ENCODE peak calls at places on chromosome 10, in nine cellular contexts. One of them, this sample, is unnamed.

GRCh38 chr10:70589762-70590662 is 12.5 kb downstream of the PRF1 start:
- DNase-seq in cardiac septum: no peak
- DNase-seq in dermis microvascular lymphatic vessel endothelial cell: no peak
- DNase-seq in activated CD8-positive, alpha-beta memory T cell treated with anti-CD3 and anti-CD28 coated beads for 4 hours: no peak
- DNase-seq in LNCaP clone FGC: no peak
- DNase-seq in cardiac fibroblast: peak; percentile 63
- DNase-seq in NCI-H345: no peak
- DNase-seq in stimulated activated CD4-positive, alpha-beta T cell treated with anti-CD3 and anti-CD28 coated beads, Interleukin-2, amount 100 ng/mL, for 48 hours: no peak
- DNase-seq in CD4-positive, alpha-beta T cell: no peak
- DNase-seq in this sample: peak; percentile 22

GRCh38 chr10:129963076-129963830 is 821 bp downstream of the EBF3 start:
- DNase-seq in cardiac septum: no peak
- DNase-seq in dermis microvascular lymphatic vessel endothelial cell: no peak
- DNase-seq in activated CD8-positive, alpha-beta memory T cell treated with anti-CD3 and anti-CD28 coated beads for 4 hours: no peak
- DNase-seq in LNCaP clone FGC: no peak
- DNase-seq in cardiac fibroblast: peak; percentile 73
- DNase-seq in NCI-H345: peak; percentile 34
- DNase-seq in stimulated activated CD4-positive, alpha-beta T cell treated with anti-CD3 and anti-CD28 coated beads, Interleukin-2, amount 100 ng/mL, for 48 hours: no peak
- DNase-seq in CD4-positive, alpha-beta T cell: no peak
- DNase-seq in this sample: peak; percentile 66

GRCh38 chr10:24938076-24938475 is 14.3 kb downstream of the PRTFDC1 start:
- DNase-seq in cardiac septum: no peak
- DNase-seq in dermis microvascular lymphatic vessel endothelial cell: no peak
- DNase-seq in activated CD8-positive, alpha-beta memory T cell treated with anti-CD3 and anti-CD28 coated beads for 4 hours: no peak
- DNase-seq in LNCaP clone FGC: no peak
- DNase-seq in cardiac fibroblast: no peak
- DNase-seq in NCI-H345: no peak
- DNase-seq in stimulated activated CD4-positive, alpha-beta T cell treated with anti-CD3 and anti-CD28 coated beads, Interleukin-2, amount 100 ng/mL, for 48 hours: no peak
- DNase-seq in CD4-positive, alpha-beta T cell: no peak
- DNase-seq in this sample: no peak

GRCh38 chr10:33334839-33335549 is 527 bp upstream of the NRP1 start:
- DNase-seq in cardiac septum: peak; percentile 89
- DNase-seq in dermis microvascular lymphatic vessel endothelial cell: peak; percentile 28
- DNase-seq in activated CD8-positive, alpha-beta memory T cell treated with anti-CD3 and anti-CD28 coated beads for 4 hours: no peak
- DNase-seq in LNCaP clone FGC: peak; percentile 52
- DNase-seq in cardiac fibroblast: peak; percentile 91
- DNase-seq in NCI-H345: peak; percentile 53
- DNase-seq in stimulated activated CD4-positive, alpha-beta T cell treated with anti-CD3 and anti-CD28 coated beads, Interleukin-2, amount 100 ng/mL, for 48 hours: peak; percentile 37
- DNase-seq in CD4-positive, alpha-beta T cell: no peak
- DNase-seq in this sample: peak; percentile 76

GRCh38 chr10:117865945-117866344 is 180.8 kb downstream of the RAB11FIP2 start:
- DNase-seq in cardiac septum: no peak
- DNase-seq in dermis microvascular lymphatic vessel endothelial cell: no peak
- DNase-seq in activated CD8-positive, alpha-beta memory T cell treated with anti-CD3 and anti-CD28 coated beads for 4 hours: no peak
- DNase-seq in LNCaP clone FGC: no peak
- DNase-seq in cardiac fibroblast: no peak
- DNase-seq in NCI-H345: no peak
- DNase-seq in stimulated activated CD4-positive, alpha-beta T cell treated with anti-CD3 and anti-CD28 coated beads, Interleukin-2, amount 100 ng/mL, for 48 hours: no peak
- DNase-seq in CD4-positive, alpha-beta T cell: no peak
- DNase-seq in this sample: no peak

GRCh38 chr10:80619036-80619435 is 81.3 kb downstream of the SH2D4B start:
- DNase-seq in cardiac septum: no peak
- DNase-seq in dermis microvascular lymphatic vessel endothelial cell: no peak
- DNase-seq in activated CD8-positive, alpha-beta memory T cell treated with anti-CD3 and anti-CD28 coated beads for 4 hours: no peak
- DNase-seq in LNCaP clone FGC: no peak
- DNase-seq in cardiac fibroblast: no peak
- DNase-seq in NCI-H345: no peak
- DNase-seq in stimulated activated CD4-positive, alpha-beta T cell treated with anti-CD3 and anti-CD28 coated beads, Interleukin-2, amount 100 ng/mL, for 48 hours: no peak
- DNase-seq in CD4-positive, alpha-beta T cell: no peak
- DNase-seq in this sample: no peak

GRCh38 chr10:133157662-133158436 is 2.2 kb upstream of the KNDC1 start:
- DNase-seq in cardiac septum: peak; percentile 73
- DNase-seq in dermis microvascular lymphatic vessel endothelial cell: no peak
- DNase-seq in activated CD8-positive, alpha-beta memory T cell treated with anti-CD3 and anti-CD28 coated beads for 4 hours: no peak
- DNase-seq in LNCaP clone FGC: no peak
- DNase-seq in cardiac fibroblast: no peak
- DNase-seq in NCI-H345: no peak
- DNase-seq in stimulated activated CD4-positive, alpha-beta T cell treated with anti-CD3 and anti-CD28 coated beads, Interleukin-2, amount 100 ng/mL, for 48 hours: no peak
- DNase-seq in CD4-positive, alpha-beta T cell: no peak
- DNase-seq in this sample: no peak

GRCh38 chr10:72738476-72738875 is 46.5 kb downstream of the MCU start:
- DNase-seq in cardiac septum: no peak
- DNase-seq in dermis microvascular lymphatic vessel endothelial cell: peak; percentile 20
- DNase-seq in activated CD8-positive, alpha-beta memory T cell treated with anti-CD3 and anti-CD28 coated beads for 4 hours: no peak
- DNase-seq in LNCaP clone FGC: no peak
- DNase-seq in cardiac fibroblast: peak; percentile 36
- DNase-seq in NCI-H345: no peak
- DNase-seq in stimulated activated CD4-positive, alpha-beta T cell treated with anti-CD3 and anti-CD28 coated beads, Interleukin-2, amount 100 ng/mL, for 48 hours: no peak
- DNase-seq in CD4-positive, alpha-beta T cell: no peak
- DNase-seq in this sample: no peak

GRCh38 chr10:33509231-33509871 is 174.9 kb upstream of the NRP1 start:
- DNase-seq in cardiac septum: no peak
- DNase-seq in dermis microvascular lymphatic vessel endothelial cell: peak; percentile 74
- DNase-seq in activated CD8-positive, alpha-beta memory T cell treated with anti-CD3 and anti-CD28 coated beads for 4 hours: no peak
- DNase-seq in LNCaP clone FGC: peak; percentile 79
- DNase-seq in cardiac fibroblast: peak; percentile 88
- DNase-seq in NCI-H345: peak; percentile 39
- DNase-seq in stimulated activated CD4-positive, alpha-beta T cell treated with anti-CD3 and anti-CD28 coated beads, Interleukin-2, amount 100 ng/mL, for 48 hours: peak; percentile 17
- DNase-seq in CD4-positive, alpha-beta T cell: no peak
- DNase-seq in this sample: peak; percentile 42

GRCh38 chr10:33719005-33719703 is 384.7 kb upstream of the NRP1 start:
- DNase-seq in cardiac septum: no peak
- DNase-seq in dermis microvascular lymphatic vessel endothelial cell: no peak
- DNase-seq in activated CD8-positive, alpha-beta memory T cell treated with anti-CD3 and anti-CD28 coated beads for 4 hours: no peak
- DNase-seq in LNCaP clone FGC: no peak
- DNase-seq in cardiac fibroblast: no peak
- DNase-seq in NCI-H345: no peak
- DNase-seq in stimulated activated CD4-positive, alpha-beta T cell treated with anti-CD3 and anti-CD28 coated beads, Interleukin-2, amount 100 ng/mL, for 48 hours: no peak
- DNase-seq in CD4-positive, alpha-beta T cell: no peak
- DNase-seq in this sample: no peak

GRCh38 chr10:71150811-71151210 is 61.6 kb upstream of the UNC5B start:
- DNase-seq in cardiac septum: no peak
- DNase-seq in dermis microvascular lymphatic vessel endothelial cell: no peak
- DNase-seq in activated CD8-positive, alpha-beta memory T cell treated with anti-CD3 and anti-CD28 coated beads for 4 hours: no peak
- DNase-seq in LNCaP clone FGC: no peak
- DNase-seq in cardiac fibroblast: no peak
- DNase-seq in NCI-H345: no peak
- DNase-seq in stimulated activated CD4-positive, alpha-beta T cell treated with anti-CD3 and anti-CD28 coated beads, Interleukin-2, amount 100 ng/mL, for 48 hours: no peak
- DNase-seq in CD4-positive, alpha-beta T cell: no peak
- DNase-seq in this sample: no peak

GRCh38 chr10:6005856-6006390 is 28.6 kb upstream of the IL15RA start:
- DNase-seq in cardiac septum: no peak
- DNase-seq in dermis microvascular lymphatic vessel endothelial cell: no peak
- DNase-seq in activated CD8-positive, alpha-beta memory T cell treated with anti-CD3 and anti-CD28 coated beads for 4 hours: no peak
- DNase-seq in LNCaP clone FGC: no peak
- DNase-seq in cardiac fibroblast: no peak
- DNase-seq in NCI-H345: no peak
- DNase-seq in stimulated activated CD4-positive, alpha-beta T cell treated with anti-CD3 and anti-CD28 coated beads, Interleukin-2, amount 100 ng/mL, for 48 hours: no peak
- DNase-seq in CD4-positive, alpha-beta T cell: no peak
- DNase-seq in this sample: no peak

GRCh38 chr10:122495406-122496340 is 34.3 kb downstream of the HTRA1 start:
- DNase-seq in cardiac septum: no peak
- DNase-seq in dermis microvascular lymphatic vessel endothelial cell: no peak
- DNase-seq in activated CD8-positive, alpha-beta memory T cell treated with anti-CD3 and anti-CD28 coated beads for 4 hours: no peak
- DNase-seq in LNCaP clone FGC: no peak
- DNase-seq in cardiac fibroblast: peak; percentile 86
- DNase-seq in NCI-H345: no peak
- DNase-seq in stimulated activated CD4-positive, alpha-beta T cell treated with anti-CD3 and anti-CD28 coated beads, Interleukin-2, amount 100 ng/mL, for 48 hours: no peak
- DNase-seq in CD4-positive, alpha-beta T cell: no peak
- DNase-seq in this sample: peak; percentile 32

GRCh38 chr10:114223066-114223465 is 16.0 kb upstream of the VWA2 start:
- DNase-seq in cardiac septum: no peak
- DNase-seq in dermis microvascular lymphatic vessel endothelial cell: no peak
- DNase-seq in activated CD8-positive, alpha-beta memory T cell treated with anti-CD3 and anti-CD28 coated beads for 4 hours: no peak
- DNase-seq in LNCaP clone FGC: peak; percentile 78
- DNase-seq in cardiac fibroblast: no peak
- DNase-seq in NCI-H345: no peak
- DNase-seq in stimulated activated CD4-positive, alpha-beta T cell treated with anti-CD3 and anti-CD28 coated beads, Interleukin-2, amount 100 ng/mL, for 48 hours: no peak
- DNase-seq in CD4-positive, alpha-beta T cell: no peak
- DNase-seq in this sample: no peak

GRCh38 chr10:62860946-62861345 is 44.8 kb upstream of the EGR2 start:
- DNase-seq in cardiac septum: no peak
- DNase-seq in dermis microvascular lymphatic vessel endothelial cell: no peak
- DNase-seq in activated CD8-positive, alpha-beta memory T cell treated with anti-CD3 and anti-CD28 coated beads for 4 hours: no peak
- DNase-seq in LNCaP clone FGC: no peak
- DNase-seq in cardiac fibroblast: peak; percentile 25
- DNase-seq in NCI-H345: peak; percentile 10
- DNase-seq in stimulated activated CD4-positive, alpha-beta T cell treated with anti-CD3 and anti-CD28 coated beads, Interleukin-2, amount 100 ng/mL, for 48 hours: no peak
- DNase-seq in CD4-positive, alpha-beta T cell: no peak
- DNase-seq in this sample: no peak

GRCh38 chr10:97378933-97379921 is 21.9 kb downstream of the RRP12 start:
- DNase-seq in cardiac septum: no peak
- DNase-seq in dermis microvascular lymphatic vessel endothelial cell: no peak
- DNase-seq in activated CD8-positive, alpha-beta memory T cell treated with anti-CD3 and anti-CD28 coated beads for 4 hours: no peak
- DNase-seq in LNCaP clone FGC: no peak
- DNase-seq in cardiac fibroblast: no peak
- DNase-seq in NCI-H345: no peak
- DNase-seq in stimulated activated CD4-positive, alpha-beta T cell treated with anti-CD3 and anti-CD28 coated beads, Interleukin-2, amount 100 ng/mL, for 48 hours: no peak
- DNase-seq in CD4-positive, alpha-beta T cell: no peak
- DNase-seq in this sample: no peak

GRCh38 chr10:124249812-124250432 is 156.5 kb upstream of the CHST15 start:
- DNase-seq in cardiac septum: peak; percentile 47
- DNase-seq in dermis microvascular lymphatic vessel endothelial cell: no peak
- DNase-seq in activated CD8-positive, alpha-beta memory T cell treated with anti-CD3 and anti-CD28 coated beads for 4 hours: no peak
- DNase-seq in LNCaP clone FGC: no peak
- DNase-seq in cardiac fibroblast: no peak
- DNase-seq in NCI-H345: no peak
- DNase-seq in stimulated activated CD4-positive, alpha-beta T cell treated with anti-CD3 and anti-CD28 coated beads, Interleukin-2, amount 100 ng/mL, for 48 hours: no peak
- DNase-seq in CD4-positive, alpha-beta T cell: no peak
- DNase-seq in this sample: no peak

GRCh38 chr10:93198401-93199175 is 124.9 kb downstream of the CYP26A1 start:
- DNase-seq in cardiac septum: no peak
- DNase-seq in dermis microvascular lymphatic vessel endothelial cell: no peak
- DNase-seq in activated CD8-positive, alpha-beta memory T cell treated with anti-CD3 and anti-CD28 coated beads for 4 hours: no peak
- DNase-seq in LNCaP clone FGC: no peak
- DNase-seq in cardiac fibroblast: peak; percentile 29
- DNase-seq in NCI-H345: no peak
- DNase-seq in stimulated activated CD4-positive, alpha-beta T cell treated with anti-CD3 and anti-CD28 coated beads, Interleukin-2, amount 100 ng/mL, for 48 hours: no peak
- DNase-seq in CD4-positive, alpha-beta T cell: no peak
- DNase-seq in this sample: peak; percentile 45

GRCh38 chr10:17233534-17233933 is 5.5 kb downstream of the VIM start:
- DNase-seq in cardiac septum: no peak
- DNase-seq in dermis microvascular lymphatic vessel endothelial cell: no peak
- DNase-seq in activated CD8-positive, alpha-beta memory T cell treated with anti-CD3 and anti-CD28 coated beads for 4 hours: no peak
- DNase-seq in LNCaP clone FGC: no peak
- DNase-seq in cardiac fibroblast: peak; percentile 67
- DNase-seq in NCI-H345: no peak
- DNase-seq in stimulated activated CD4-positive, alpha-beta T cell treated with anti-CD3 and anti-CD28 coated beads, Interleukin-2, amount 100 ng/mL, for 48 hours: no peak
- DNase-seq in CD4-positive, alpha-beta T cell: no peak
- DNase-seq in this sample: peak; percentile 49

GRCh38 chr10:287814-288213 is 152.6 kb downstream of the ZMYND11 start:
- DNase-seq in cardiac septum: no peak
- DNase-seq in dermis microvascular lymphatic vessel endothelial cell: no peak
- DNase-seq in activated CD8-positive, alpha-beta memory T cell treated with anti-CD3 and anti-CD28 coated beads for 4 hours: no peak
- DNase-seq in LNCaP clone FGC: no peak
- DNase-seq in cardiac fibroblast: peak; percentile 10
- DNase-seq in NCI-H345: no peak
- DNase-seq in stimulated activated CD4-positive, alpha-beta T cell treated with anti-CD3 and anti-CD28 coated beads, Interleukin-2, amount 100 ng/mL, for 48 hours: no peak
- DNase-seq in CD4-positive, alpha-beta T cell: no peak
- DNase-seq in this sample: no peak

GRCh38 chr10:98374176-98374969 is 40.6 kb downstream of the PYROXD2 start:
- DNase-seq in cardiac septum: no peak
- DNase-seq in dermis microvascular lymphatic vessel endothelial cell: no peak
- DNase-seq in activated CD8-positive, alpha-beta memory T cell treated with anti-CD3 and anti-CD28 coated beads for 4 hours: no peak
- DNase-seq in LNCaP clone FGC: no peak
- DNase-seq in cardiac fibroblast: peak; percentile 74
- DNase-seq in NCI-H345: no peak
- DNase-seq in stimulated activated CD4-positive, alpha-beta T cell treated with anti-CD3 and anti-CD28 coated beads, Interleukin-2, amount 100 ng/mL, for 48 hours: no peak
- DNase-seq in CD4-positive, alpha-beta T cell: no peak
- DNase-seq in this sample: peak; percentile 68

GRCh38 chr10:109883859-109884771 is 39.2 kb downstream of the XPNPEP1 start:
- DNase-seq in cardiac septum: peak; percentile 86
- DNase-seq in dermis microvascular lymphatic vessel endothelial cell: peak; percentile 80
- DNase-seq in activated CD8-positive, alpha-beta memory T cell treated with anti-CD3 and anti-CD28 coated beads for 4 hours: peak; percentile 20
- DNase-seq in LNCaP clone FGC: peak; percentile 72
- DNase-seq in cardiac fibroblast: peak; percentile 94
- DNase-seq in NCI-H345: peak; percentile 40
- DNase-seq in stimulated activated CD4-positive, alpha-beta T cell treated with anti-CD3 and anti-CD28 coated beads, Interleukin-2, amount 100 ng/mL, for 48 hours: peak; percentile 62
- DNase-seq in CD4-positive, alpha-beta T cell: peak; percentile 66
- DNase-seq in this sample: peak; percentile 78

GRCh38 chr10:571643-572042 is 117.8 kb downstream of the DIP2C start:
- DNase-seq in cardiac septum: peak; percentile 55
- DNase-seq in dermis microvascular lymphatic vessel endothelial cell: no peak
- DNase-seq in activated CD8-positive, alpha-beta memory T cell treated with anti-CD3 and anti-CD28 coated beads for 4 hours: no peak
- DNase-seq in LNCaP clone FGC: no peak
- DNase-seq in cardiac fibroblast: no peak
- DNase-seq in NCI-H345: no peak
- DNase-seq in stimulated activated CD4-positive, alpha-beta T cell treated with anti-CD3 and anti-CD28 coated beads, Interleukin-2, amount 100 ng/mL, for 48 hours: no peak
- DNase-seq in CD4-positive, alpha-beta T cell: no peak
- DNase-seq in this sample: no peak

GRCh38 chr10:77069020-77069419 is 568.6 kb downstream of the KCNMA1 start:
- DNase-seq in cardiac septum: no peak
- DNase-seq in dermis microvascular lymphatic vessel endothelial cell: no peak
- DNase-seq in activated CD8-positive, alpha-beta memory T cell treated with anti-CD3 and anti-CD28 coated beads for 4 hours: no peak
- DNase-seq in LNCaP clone FGC: no peak
- DNase-seq in cardiac fibroblast: no peak
- DNase-seq in NCI-H345: no peak
- DNase-seq in stimulated activated CD4-positive, alpha-beta T cell treated with anti-CD3 and anti-CD28 coated beads, Interleukin-2, amount 100 ng/mL, for 48 hours: no peak
- DNase-seq in CD4-positive, alpha-beta T cell: no peak
- DNase-seq in this sample: no peak

GRCh38 chr10:101839421-101840063 is 4.1 kb downstream of the KCNIP2 start:
- DNase-seq in cardiac septum: peak; percentile 76
- DNase-seq in dermis microvascular lymphatic vessel endothelial cell: no peak
- DNase-seq in activated CD8-positive, alpha-beta memory T cell treated with anti-CD3 and anti-CD28 coated beads for 4 hours: no peak
- DNase-seq in LNCaP clone FGC: no peak
- DNase-seq in cardiac fibroblast: no peak
- DNase-seq in NCI-H345: peak; percentile 40
- DNase-seq in stimulated activated CD4-positive, alpha-beta T cell treated with anti-CD3 and anti-CD28 coated beads, Interleukin-2, amount 100 ng/mL, for 48 hours: peak; percentile 54
- DNase-seq in CD4-positive, alpha-beta T cell: peak; percentile 62
- DNase-seq in this sample: no peak

GRCh38 chr10:61299156-61299555 is 154.0 kb downstream of the TMEM26 start:
- DNase-seq in cardiac septum: no peak
- DNase-seq in dermis microvascular lymphatic vessel endothelial cell: no peak
- DNase-seq in activated CD8-positive, alpha-beta memory T cell treated with anti-CD3 and anti-CD28 coated beads for 4 hours: no peak
- DNase-seq in LNCaP clone FGC: no peak
- DNase-seq in cardiac fibroblast: no peak
- DNase-seq in NCI-H345: no peak
- DNase-seq in stimulated activated CD4-positive, alpha-beta T cell treated with anti-CD3 and anti-CD28 coated beads, Interleukin-2, amount 100 ng/mL, for 48 hours: no peak
- DNase-seq in CD4-positive, alpha-beta T cell: no peak
- DNase-seq in this sample: no peak

GRCh38 chr10:36494386-36494785 is 631.0 kb upstream of the ANKRD30A start:
- DNase-seq in cardiac septum: no peak
- DNase-seq in dermis microvascular lymphatic vessel endothelial cell: peak; percentile 60
- DNase-seq in activated CD8-positive, alpha-beta memory T cell treated with anti-CD3 and anti-CD28 coated beads for 4 hours: no peak
- DNase-seq in LNCaP clone FGC: no peak
- DNase-seq in cardiac fibroblast: peak; percentile 90
- DNase-seq in NCI-H345: no peak
- DNase-seq in stimulated activated CD4-positive, alpha-beta T cell treated with anti-CD3 and anti-CD28 coated beads, Interleukin-2, amount 100 ng/mL, for 48 hours: no peak
- DNase-seq in CD4-positive, alpha-beta T cell: no peak
- DNase-seq in this sample: peak; percentile 64

GRCh38 chr10:127033116-127033515 is 127.9 kb downstream of the DOCK1 start:
- DNase-seq in cardiac septum: no peak
- DNase-seq in dermis microvascular lymphatic vessel endothelial cell: no peak
- DNase-seq in activated CD8-positive, alpha-beta memory T cell treated with anti-CD3 and anti-CD28 coated beads for 4 hours: no peak
- DNase-seq in LNCaP clone FGC: no peak
- DNase-seq in cardiac fibroblast: no peak
- DNase-seq in NCI-H345: no peak
- DNase-seq in stimulated activated CD4-positive, alpha-beta T cell treated with anti-CD3 and anti-CD28 coated beads, Interleukin-2, amount 100 ng/mL, for 48 hours: no peak
- DNase-seq in CD4-positive, alpha-beta T cell: no peak
- DNase-seq in this sample: no peak

GRCh38 chr10:102492344-102492939 is 10.1 kb downstream of the ACTR1A start:
- DNase-seq in cardiac septum: no peak
- DNase-seq in dermis microvascular lymphatic vessel endothelial cell: no peak
- DNase-seq in activated CD8-positive, alpha-beta memory T cell treated with anti-CD3 and anti-CD28 coated beads for 4 hours: no peak
- DNase-seq in LNCaP clone FGC: no peak
- DNase-seq in cardiac fibroblast: no peak
- DNase-seq in NCI-H345: no peak
- DNase-seq in stimulated activated CD4-positive, alpha-beta T cell treated with anti-CD3 and anti-CD28 coated beads, Interleukin-2, amount 100 ng/mL, for 48 hours: no peak
- DNase-seq in CD4-positive, alpha-beta T cell: no peak
- DNase-seq in this sample: no peak

GRCh38 chr10:113457408-113457807 is 95.4 kb upstream of the HABP2 start:
- DNase-seq in cardiac septum: no peak
- DNase-seq in dermis microvascular lymphatic vessel endothelial cell: no peak
- DNase-seq in activated CD8-positive, alpha-beta memory T cell treated with anti-CD3 and anti-CD28 coated beads for 4 hours: no peak
- DNase-seq in LNCaP clone FGC: no peak
- DNase-seq in cardiac fibroblast: no peak
- DNase-seq in NCI-H345: no peak
- DNase-seq in stimulated activated CD4-positive, alpha-beta T cell treated with anti-CD3 and anti-CD28 coated beads, Interleukin-2, amount 100 ng/mL, for 48 hours: no peak
- DNase-seq in CD4-positive, alpha-beta T cell: no peak
- DNase-seq in this sample: no peak

GRCh38 chr10:116271593-116272496 is 1.2 kb downstream of the GFRA1 start:
- DNase-seq in cardiac septum: no peak
- DNase-seq in dermis microvascular lymphatic vessel endothelial cell: no peak
- DNase-seq in activated CD8-positive, alpha-beta memory T cell treated with anti-CD3 and anti-CD28 coated beads for 4 hours: no peak
- DNase-seq in LNCaP clone FGC: no peak
- DNase-seq in cardiac fibroblast: no peak
- DNase-seq in NCI-H345: no peak
- DNase-seq in stimulated activated CD4-positive, alpha-beta T cell treated with anti-CD3 and anti-CD28 coated beads, Interleukin-2, amount 100 ng/mL, for 48 hours: no peak
- DNase-seq in CD4-positive, alpha-beta T cell: no peak
- DNase-seq in this sample: peak; percentile 52